ENCODE peak calls at places on chromosomes 3 and 15, in four cellular contexts. X, S, N and E are unnamed samples.
A peak's percentile ranks its signal among the peaks of the same experiment; 100 is the strongest.

GRCh38 chr3:127851899-127852298 is 29.6 kb upstream of the MGLL start:
- DNase-seq in X (no peak), N (no peak), S (no peak), E (no peak)

GRCh38 chr15:89171136-89172072 is 50.0 kb downstream of the RLBP1 start:
- DNase-seq in X (peak; percentile 62), S (no peak), N (peak; percentile 77), E (peak; percentile 24)

GRCh38 chr3:128326051-128326823 is 140.5 kb downstream of the DNAJB8 start:
- DNase-seq in N (no peak), S (no peak), X (no peak), E (no peak)

GRCh38 chr3:102068327-102068726 is 219.0 kb downstream of the NFKBIZ start:
- DNase-seq in N (no peak), S (no peak), X (no peak), E (no peak)

GRCh38 chr3:184198509-184198908 is 12.5 kb downstream of the ABCF3 start:
- DNase-seq in N (no peak), S (no peak), X (no peak), E (no peak)

GRCh38 chr3:88219138-88219792 is 69.5 kb downstream of the C3orf38 start:
- DNase-seq in N (peak; percentile 54), X (peak; percentile 69), S (peak; percentile 25), E (no peak)

GRCh38 chr15:66096711-66097058 is 156.9 kb downstream of the MEGF11 start:
- DNase-seq in N (no peak), S (no peak), X (no peak), E (no peak)

GRCh38 chr3:59192473-59192872 is 142.6 kb upstream of the CFAP20DC start:
- DNase-seq in S (no peak), N (no peak), X (no peak), E (peak; percentile 14)

GRCh38 chr3:98750520-98750919 is 12.6 kb upstream of the ST3GAL6 start:
- DNase-seq in N (no peak), S (no peak), X (peak; percentile 70), E (no peak)

GRCh38 chr15:46707452-46707851 is 1009.9 kb upstream of the SEMA6D start:
- DNase-seq in S (no peak), X (no peak), N (no peak), E (no peak)

GRCh38 chr3:77825045-77825827 is 785.3 kb downstream of the ROBO2 start:
- DNase-seq in S (no peak), X (no peak), N (no peak), E (peak; percentile 34)

GRCh38 chr3:134761213-134761612 is 33.8 kb upstream of the EPHB1 start:
- DNase-seq in X (no peak), S (no peak), N (peak; percentile 49), E (no peak)

GRCh38 chr3:29247088-29247745 is 33.7 kb upstream of the RBMS3 start:
- DNase-seq in X (no peak), N (no peak), S (no peak), E (no peak)

GRCh38 chr15:70289191-70289955 is 191.7 kb upstream of the TLE3 start:
- DNase-seq in S (no peak), N (peak; percentile 56), X (no peak), E (no peak)

GRCh38 chr3:110253794-110254193 is 817.8 kb upstream of the NECTIN3 start:
- DNase-seq in S (no peak), N (no peak), X (no peak), E (no peak)

GRCh38 chr15:91548588-91548987 is 304.9 kb upstream of the SLCO3A1 start:
- DNase-seq in X (no peak), N (no peak), S (no peak), E (no peak)

GRCh38 chr3:29426302-29427226 is 145.7 kb downstream of the RBMS3 start:
- DNase-seq in S (no peak), X (no peak), N (no peak), E (no peak)

GRCh38 chr15:62519900-62520299 is 354.8 kb upstream of the C2CD4B start:
- DNase-seq in X (no peak), N (no peak), S (no peak), E (no peak)

GRCh38 chr15:64911317-64912186 is at the start of gene ANKDD1A:
- DNase-seq in N (peak; percentile 74), S (peak; percentile 80), X (no peak), E (peak; percentile 53)

GRCh38 chr3:125585595-125586223 is 9.6 kb downstream of the OSBPL11 start:
- DNase-seq in N (peak; percentile 71), S (no peak), X (peak; percentile 56), E (peak; percentile 37)

GRCh38 chr3:37171144-37171543 is 3.2 kb downstream of the LRRFIP2 start:
- DNase-seq in N (no peak), S (no peak), X (no peak), E (no peak)

GRCh38 chr15:59741274-59741906 is 52.3 kb upstream of the BNIP2 start:
- DNase-seq in X (peak; percentile 18), S (no peak), N (no peak), E (no peak)

GRCh38 chr3:63973406-63973805 is 49.9 kb downstream of the PSMD6 start:
- DNase-seq in N (no peak), X (no peak), S (no peak), E (no peak)

DNA sequence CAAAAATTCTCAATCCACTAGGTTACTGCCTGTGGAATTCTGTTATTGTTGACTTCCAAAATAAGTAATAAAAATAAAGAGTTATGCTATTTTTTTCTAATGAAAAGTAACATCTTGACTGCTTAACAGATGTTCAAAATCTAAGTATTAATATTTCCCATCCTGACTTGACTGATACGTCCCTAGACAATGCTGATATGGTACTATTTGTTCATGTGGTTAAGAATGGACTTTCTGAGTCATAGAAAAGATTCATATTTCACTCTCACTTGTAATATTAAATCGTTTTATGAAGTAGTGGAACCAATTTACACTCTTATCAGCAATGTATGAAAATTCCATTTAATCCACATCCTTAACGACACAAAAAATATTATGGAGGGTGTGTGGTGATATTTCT is 104.8 kb upstream of the PLSCR5 start:
- DNase-seq in S (no peak), X (no peak), N (no peak), E (no peak)
- TF ChIP-seq POLR2A in S (no peak), X (no peak), N (no peak), E (no peak)

DNA sequence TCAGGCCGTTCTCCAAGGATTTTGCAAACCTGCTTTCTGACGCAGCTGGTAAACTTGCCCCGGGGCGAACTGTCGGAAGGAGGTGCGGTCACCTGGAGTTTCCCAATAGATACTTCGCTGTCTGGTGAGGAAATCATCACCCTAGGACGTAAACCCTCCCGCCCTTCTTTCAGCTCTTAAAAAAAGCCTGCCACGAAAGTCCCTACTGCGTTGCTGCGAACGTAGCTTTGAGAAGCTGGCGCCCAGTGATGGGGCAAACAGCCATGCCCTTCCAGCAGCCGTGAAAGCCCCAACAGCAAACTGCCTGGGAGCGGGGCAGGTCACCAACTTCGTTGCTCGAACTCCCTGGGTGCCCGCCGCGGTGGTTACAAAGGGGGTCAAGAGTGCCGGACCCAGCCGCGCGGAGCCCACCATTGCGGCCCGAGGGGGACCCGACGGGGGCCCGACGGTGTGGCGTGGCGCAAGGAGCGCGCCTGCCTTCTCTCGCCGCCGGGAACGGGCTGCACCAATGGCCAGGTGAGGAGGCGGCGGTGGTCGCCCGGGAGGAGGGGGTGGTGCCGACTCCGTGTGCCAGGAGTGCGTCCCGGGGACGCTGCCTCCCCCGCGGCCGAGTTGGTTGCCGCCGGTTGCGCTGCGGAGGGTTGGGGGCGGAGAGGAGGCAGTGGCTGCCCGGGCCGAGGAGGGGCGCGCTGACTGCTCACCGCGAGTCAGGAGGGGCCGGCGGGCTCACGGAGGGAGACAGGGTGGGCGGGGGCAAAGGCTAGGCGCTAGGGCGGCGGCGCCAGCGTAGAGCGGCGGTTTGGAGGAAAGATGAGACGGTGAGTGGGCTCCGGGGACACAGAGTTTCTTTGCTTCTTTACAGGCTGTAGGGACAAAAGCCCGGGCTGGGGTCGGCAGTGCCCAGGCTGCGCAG is at the start of gene PHLDB2:
- DNase-seq in X (peak; percentile 68), N (peak; percentile 70), S (peak; percentile 41), E (peak; percentile 51)
- TF ChIP-seq POLR2A in X (peak; percentile 18), N (peak; percentile 37), S (no peak), E (peak; percentile 35)

DNA sequence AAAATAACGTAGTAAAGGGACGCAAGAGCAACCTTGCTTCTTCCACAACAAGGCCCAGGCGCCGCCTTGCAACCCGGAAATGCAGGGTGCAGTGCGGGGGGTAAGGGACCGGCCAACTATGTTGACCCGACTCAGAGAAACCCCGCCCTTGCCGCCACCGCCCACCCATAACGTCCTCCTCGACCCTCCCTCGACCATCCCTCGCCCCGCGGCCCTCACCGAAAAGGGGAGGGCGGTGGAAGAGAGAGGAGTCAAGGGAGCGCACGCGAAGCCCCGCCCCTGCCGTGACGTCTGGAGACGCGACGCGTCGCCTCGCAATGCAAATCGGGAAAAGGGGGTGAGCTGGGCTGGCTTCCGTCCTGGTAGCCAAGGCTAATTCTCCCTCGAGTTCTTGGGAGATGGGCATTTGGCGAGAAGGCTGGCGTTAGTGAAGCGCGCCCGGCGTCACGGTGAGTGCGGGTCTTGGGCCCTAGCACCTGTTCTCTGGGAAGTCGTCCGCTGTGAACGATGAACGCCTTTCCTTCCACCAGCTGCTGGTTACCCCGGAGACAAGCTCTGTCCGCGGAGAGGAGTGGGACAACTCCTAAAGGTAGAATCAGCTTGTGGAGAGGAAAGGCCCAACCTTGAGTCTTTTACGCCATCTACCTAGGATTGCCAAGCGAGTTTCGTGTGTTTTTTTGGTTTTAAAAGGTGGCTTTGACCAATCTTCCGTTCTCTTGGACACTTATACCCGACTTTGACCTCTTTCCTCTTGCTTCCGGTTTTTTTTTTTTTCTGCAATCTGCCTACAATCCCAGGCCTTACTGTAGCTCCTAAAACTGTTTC is at the start of gene USP8:
- DNase-seq in S (peak; percentile 77), N (peak; percentile 96), X (peak; percentile 97), E (peak; percentile 60)
- TF ChIP-seq POLR2A in S (peak; percentile 94), N (peak; percentile 96), X (peak; percentile 98), E (peak; percentile 92)

DNA sequence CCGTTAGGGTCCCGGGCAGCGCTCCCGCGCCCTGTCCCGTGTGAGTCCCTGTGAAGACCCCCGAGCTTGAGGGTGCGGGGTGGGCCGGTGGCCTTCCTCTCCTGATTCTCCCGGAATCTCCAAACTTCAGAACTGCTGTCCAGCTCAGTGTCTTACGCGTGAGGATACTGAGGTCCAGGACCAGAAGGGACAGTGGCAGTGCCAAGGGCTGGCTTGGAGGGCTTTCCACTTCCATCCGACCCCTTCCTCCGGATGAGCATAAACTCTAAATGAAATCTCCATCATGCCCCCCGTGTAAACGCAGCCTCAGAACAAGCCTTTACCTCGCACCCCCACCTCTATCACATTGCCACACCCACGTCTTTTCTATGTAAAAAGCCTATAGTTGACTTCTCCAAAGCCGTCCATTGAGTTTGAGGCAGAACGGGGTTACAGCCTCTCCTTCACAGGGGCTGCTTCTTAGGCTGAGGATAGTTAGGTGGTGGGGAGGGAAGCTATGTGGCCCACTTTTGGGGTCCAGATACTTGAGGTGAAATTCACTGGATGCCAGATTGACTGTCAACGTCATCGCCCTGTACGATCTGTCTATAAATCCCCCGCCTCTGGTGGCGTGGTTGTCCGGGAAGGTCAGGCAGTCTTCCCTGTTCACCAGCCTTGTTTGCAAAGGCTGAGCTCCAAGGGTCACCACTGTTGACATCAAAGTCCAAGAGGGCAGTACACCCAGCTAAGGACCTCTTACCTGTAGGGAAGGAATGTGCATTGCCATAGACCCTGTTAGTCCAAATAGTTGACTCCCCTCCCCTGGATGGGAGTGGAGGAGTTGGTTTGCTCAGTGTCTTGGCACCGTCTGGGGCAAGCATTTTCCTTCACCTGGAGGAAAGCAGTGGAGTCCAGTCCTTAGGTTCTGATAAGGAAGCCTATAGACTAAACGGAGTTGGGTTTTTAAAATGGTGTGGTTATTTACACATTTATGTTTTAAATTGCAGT is 1.2 kb downstream of the EDEM1 start:
- DNase-seq in S (no peak), N (peak; percentile 41), X (peak; percentile 68), E (no peak)
- TF ChIP-seq POLR2A in S (no peak), N (peak; percentile 33), X (peak; percentile 61), E (no peak)